ENCODE peak calls at places on chromosomes 7 and 10, in seven cellular contexts. Q is head of caudate nucleus; V is astrocyte; U is bronchial epithelial cell; D is T-helper 9 cell; I is activated CD8-positive, alpha-beta T cell treated with anti-CD3 and anti-CD28 coated beads for 36 hours; J is activated naive CD4-positive, alpha-beta T cell. X is an unnamed sample.

GRCh38 chr10:36779238-36779846 is 346.1 kb upstream of the ANKRD30A start:
- DNase-seq in I (no peak), U (peak), D (no peak), Q (peak), V (peak), J (no peak), X (no peak)

GRCh38 chr10:103982639-103983038 is 15.7 kb downstream of the SLK start:
- DNase-seq in I (no peak), D (no peak), J (no peak), V (no peak), Q (peak), U (no peak), X (no peak)

GRCh38 chr10:75244487-75245353 is 9.0 kb upstream of the COMTD1 start:
- DNase-seq in I (no peak), U (no peak), J (no peak), V (no peak), D (no peak), Q (no peak), X (no peak)

GRCh38 chr10:97566338-97566986 is 6.1 kb upstream of the ANKRD2 start:
- DNase-seq in Q (no peak), U (peak), V (no peak), D (no peak), I (no peak), J (no peak), X (no peak)

GRCh38 chr10:31151301-31151700 is 119.6 kb upstream of the ZNF438 start:
- DNase-seq in U (no peak), D (no peak), J (no peak), I (no peak), V (no peak), Q (no peak), X (no peak)

GRCh38 chr10:27644307-27644939 is 101.2 kb downstream of the MKX start:
- DNase-seq in V (no peak), Q (no peak), D (no peak), J (no peak), U (no peak), I (no peak), X (no peak)

GRCh38 chr10:112778579-112778978 is 171.5 kb upstream of the TCF7L2 start:
- DNase-seq in D (no peak), U (peak), V (peak), J (no peak), Q (no peak), I (no peak), X (no peak)

GRCh38 chr7:45695249-45695995 is 121.3 kb downstream of the ADCY1 start:
- DNase-seq in Q (no peak), D (no peak), U (no peak), V (no peak), J (no peak), I (no peak), X (peak)

GRCh38 chr10:77801474-77802238 is 124.9 kb downstream of the DLG5 start:
- DNase-seq in I (peak), D (peak), J (no peak), Q (no peak), V (peak), U (peak), X (no peak)

GRCh38 chr7:131388126-131388525 is 60.5 kb downstream of the MKLN1 start:
- DNase-seq in V (no peak), Q (no peak), I (no peak), J (no peak), D (no peak), U (no peak), X (no peak)

GRCh38 chr10:113202011-113202410 is 252.0 kb downstream of the TCF7L2 start:
- DNase-seq in U (no peak), Q (no peak), I (no peak), V (no peak), D (no peak), J (no peak), X (no peak)

GRCh38 chr7:18356195-18356645 is 139.3 kb upstream of the HDAC9 start:
- DNase-seq in D (no peak), I (no peak), J (no peak), U (peak), V (peak), Q (no peak), X (no peak)

GRCh38 chr7:92025260-92025659 is 84.6 kb downstream of the AKAP9 start:
- DNase-seq in D (no peak), J (no peak), V (peak), U (peak), I (no peak), Q (no peak), X (no peak)

GRCh38 chr10:24706479-24707118 is 17.1 kb downstream of the ARHGAP21 start:
- DNase-seq in D (no peak), U (peak), J (no peak), V (peak), I (peak), Q (peak), X (no peak)

GRCh38 chr7:30562498-30562897 is 32.2 kb upstream of the GARS1 start:
- DNase-seq in V (peak), D (no peak), I (no peak), U (no peak), J (no peak), Q (no peak), X (no peak)

GRCh38 chr10:130934333-130935035 is 377.0 kb downstream of the TCERG1L start:
- DNase-seq in J (no peak), U (no peak), D (no peak), Q (no peak), I (no peak), V (no peak), X (no peak)

GRCh38 chr10:3886666-3887251 is 101.8 kb upstream of the KLF6 start:
- DNase-seq in V (peak), J (no peak), U (peak), I (no peak), D (no peak), Q (no peak), X (no peak)

GRCh38 chr10:44195120-44196007 is 189.5 kb downstream of the CXCL12 start:
- DNase-seq in J (no peak), Q (no peak), U (peak), V (peak), I (no peak), D (no peak), X (peak)

GRCh38 chr7:32070051-32070405 is 179 bp downstream of the PDE1C start:
- DNase-seq in U (no peak), D (no peak), V (no peak), I (no peak), J (no peak), Q (no peak), X (no peak)

GRCh38 chr10:79140906-79141305 is 72.1 kb downstream of the ZMIZ1 start:
- DNase-seq in D (no peak), Q (no peak), J (no peak), I (no peak), U (no peak), V (no peak), X (no peak)

GRCh38 chr7:131741446-131741845 is 185.0 kb upstream of the PODXL start:
- DNase-seq in Q (no peak), U (no peak), I (no peak), J (no peak), V (no peak), D (no peak), X (no peak)

GRCh38 chr10:21330628-21331020 is 194.9 kb downstream of the SKIDA1 start:
- DNase-seq in J (no peak), I (no peak), V (no peak), D (no peak), U (peak), Q (no peak), X (no peak)

GRCh38 chr10:112949128-112949823 is 771 bp upstream of the TCF7L2 start:
- DNase-seq in U (no peak), Q (no peak), J (no peak), I (no peak), V (peak), D (no peak), X (no peak)

GRCh38 chr10:15321431-15322321 is 49.4 kb downstream of the FAM171A1 start:
- DNase-seq in U (no peak), D (no peak), I (no peak), J (no peak), V (peak), Q (no peak), X (no peak)

GRCh38 chr7:47381132-47381495 is 200.8 kb downstream of the TNS3 start:
- DNase-seq in U (no peak), Q (no peak), I (no peak), D (no peak), V (peak), J (no peak), X (no peak)

X was measured in breast epithelium.